ENCODE peak calls at places on chromosome X, in eight cellular contexts. Q, D, W, G, X, H, P and M are unnamed samples.
A peak's percentile ranks its signal among the peaks of the same experiment; 100 is the strongest.

GRCh38 chrX:46713672-46714487 is 45.0 kb downstream of the SLC9A7 start:
- DNase-seq in Q (peak; percentile 35), X (no peak), G (no peak), W (no peak), D (no peak), P (no peak), H (no peak), M (no peak)

GRCh38 chrX:40227111-40227510 is 129.4 kb upstream of the BCOR start:
- DNase-seq in H (no peak), X (no peak), G (no peak), P (no peak), D (no peak), W (no peak), Q (no peak), M (no peak)

GRCh38 chrX:80004458-80004857 is 10.1 kb upstream of the TBX22 start:
- DNase-seq in X (no peak), H (no peak), Q (no peak), W (no peak), D (no peak), G (no peak), P (no peak), M (no peak)

GRCh38 chrX:1210844-1211243 is 1.6 kb downstream of the CRLF2 start:
- DNase-seq in H (no peak), X (no peak), W (no peak), G (no peak), P (no peak), D (no peak), Q (no peak), M (no peak)

GRCh38 chrX:79130857-79131256 is 13.6 kb upstream of the GPR174 start:
- DNase-seq in W (no peak), G (no peak), Q (no peak), D (no peak), X (no peak), P (no peak), H (no peak), M (no peak)

GRCh38 chrX:110852180-110852579 is 56.6 kb upstream of the CHRDL1 start:
- DNase-seq in X (no peak), H (no peak), G (no peak), D (peak; percentile 20), P (no peak), Q (peak; percentile 49), W (no peak), M (no peak)

GRCh38 chrX:124010157-124010556 is 48.7 kb downstream of the STAG2 start:
- DNase-seq in X (no peak), Q (peak; percentile 64), W (no peak), G (no peak), P (no peak), D (peak; percentile 52), H (no peak), M (no peak)

GRCh38 chrX:85309717-85310116 is 65.9 kb downstream of the ZNF711 start:
- DNase-seq in D (no peak), H (no peak), G (no peak), X (peak; percentile 0), Q (no peak), W (no peak), P (no peak), M (no peak)

GRCh38 chrX:130418066-130418465 is 16.3 kb downstream of the RBMX2 start:
- DNase-seq in Q (no peak), W (no peak), D (no peak), X (no peak), G (no peak), H (no peak), P (no peak), M (no peak)

GRCh38 chrX:114127411-114128025 is 456.4 kb upstream of the HTR2C start:
- DNase-seq in W (no peak), D (no peak), Q (no peak), H (no peak), X (no peak), P (no peak), G (no peak), M (no peak)

GRCh38 chrX:19955306-19955705 is 35.6 kb downstream of the BCLAF3 start:
- DNase-seq in P (no peak), D (no peak), Q (peak; percentile 9), H (no peak), W (no peak), X (no peak), G (no peak), M (no peak)

GRCh38 chrX:95721011-95721410 is 963.6 kb upstream of the DIAPH2 start:
- DNase-seq in G (no peak), Q (no peak), X (no peak), P (no peak), D (no peak), W (no peak), H (no peak), M (no peak)

GRCh38 chrX:54444752-54445151 is 4.5 kb downstream of the TSR2 start:
- DNase-seq in H (no peak), P (no peak), G (no peak), Q (no peak), W (no peak), X (no peak), D (no peak), M (no peak)

GRCh38 chrX:39965051-39965573 is 132.6 kb downstream of the BCOR start:
- DNase-seq in Q (no peak), G (no peak), D (no peak), X (no peak), P (no peak), H (no peak), W (no peak), M (no peak)

GRCh38 chrX:50799531-50799961 is 14.4 kb downstream of the SHROOM4 start:
- DNase-seq in Q (peak; percentile 54), D (no peak), X (no peak), P (no peak), H (peak; percentile 16), W (no peak), G (no peak), M (no peak)

GRCh38 chrX:133405498-133406180 is 9.7 kb downstream of the GPC4 start:
- DNase-seq in G (no peak), H (no peak), P (no peak), X (no peak), D (no peak), Q (peak; percentile 26), W (no peak), M (no peak)

GRCh38 chrX:74924449-74925209 is 623 bp downstream of the NEXMIF start:
- DNase-seq in X (peak; percentile 0), P (peak; percentile 55), D (no peak), W (no peak), H (peak; percentile 31), G (peak; percentile 17), Q (peak; percentile 18), M (peak; percentile 16)

GRCh38 chrX:17160971-17161370 is 214.0 kb upstream of the NHS start:
- DNase-seq in P (no peak), H (no peak), Q (no peak), X (no peak), W (no peak), G (no peak), D (peak; percentile 38), M (no peak)

GRCh38 chrX:24676403-24677024 is 17.2 kb upstream of the POLA1 start:
- DNase-seq in G (no peak), H (no peak), P (no peak), X (no peak), D (peak; percentile 30), Q (peak; percentile 61), W (no peak), M (no peak)

GRCh38 chrX:50161143-50161542 is 39.7 kb downstream of the AKAP4 start:
- DNase-seq in W (no peak), X (no peak), P (no peak), H (no peak), Q (peak; percentile 4), D (peak; percentile 3), G (no peak), M (no peak)

DNA sequence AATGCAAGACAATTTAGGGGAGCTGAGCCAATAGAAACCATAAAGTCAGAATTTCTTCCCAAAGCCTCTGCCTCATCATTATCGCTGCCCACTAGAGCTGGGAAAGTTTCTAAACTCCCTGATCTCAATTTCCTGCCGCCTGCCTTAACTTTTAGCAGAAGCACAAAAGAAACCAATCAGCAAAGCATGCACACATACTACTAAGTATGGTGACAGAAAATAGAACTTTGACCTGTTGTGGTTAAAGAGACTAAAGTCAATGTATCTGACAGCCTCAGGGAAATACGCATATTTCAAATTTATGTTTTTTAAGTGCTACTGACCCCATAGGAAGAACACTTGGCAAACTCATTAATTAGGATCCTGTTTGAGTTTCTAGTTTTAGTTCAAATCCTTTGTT is 10.1 kb downstream of the STK26 start:
- DNase-seq in D (no peak), G (no peak), Q (no peak), X (peak; percentile 9), H (no peak), W (no peak), P (no peak), M (no peak)
- H3K4me3 ChIP-seq in D (no peak overlapping the region), G (no peak overlapping the region), Q (no peak overlapping the region), X (no peak overlapping the region), H (no peak overlapping the region), W (no peak overlapping the region), P (no peak overlapping the region), M (no peak overlapping the region)

DNA sequence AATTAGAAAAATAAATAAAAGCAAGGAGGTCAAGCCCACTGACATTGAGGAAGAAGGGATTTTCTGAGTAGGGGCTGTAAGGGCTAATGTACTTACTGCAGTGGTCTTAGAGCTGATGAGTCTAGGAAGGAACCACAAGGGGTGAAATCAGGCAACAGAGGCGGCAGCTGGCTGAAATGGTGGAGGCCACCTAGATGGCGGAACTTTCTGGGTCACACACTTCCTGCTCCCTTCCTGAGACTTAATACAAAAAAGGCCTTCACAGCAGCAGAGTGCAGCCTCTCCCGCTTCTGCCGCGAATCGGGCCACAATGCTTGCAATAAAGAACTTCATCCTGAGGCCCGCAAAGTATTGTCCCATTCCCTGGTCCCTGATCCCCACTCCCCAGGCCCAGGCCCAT is 15.4 kb downstream of the SNX12 start:
- DNase-seq in W (no peak), H (no peak), P (no peak), X (no peak), Q (no peak), G (no peak), D (no peak), M (no peak)
- H3K4me3 ChIP-seq in W (no peak overlapping the region), H (peak overlapping the region; percentile 49), P (no peak overlapping the region), X (no peak overlapping the region), Q (no peak overlapping the region), G (peak overlapping the region; percentile 45), D (no peak overlapping the region), M (no peak overlapping the region)

GRCh38 chrX:131763674-131764073 is 219.8 kb downstream of the OR13H1 start:
- DNase-seq in P (no peak), W (peak; percentile 83), H (peak; percentile 69), G (no peak), Q (peak; percentile 61), D (peak; percentile 57), X (no peak), M (no peak)
- H3K4me3 ChIP-seq in P (no peak overlapping the region), W (peak overlapping the region; percentile 51), H (no peak overlapping the region), G (peak overlapping the region; percentile 54), Q (peak overlapping the region; percentile 71), D (no peak overlapping the region), X (peak overlapping the region; percentile 27), M (no peak overlapping the region)

DNA sequence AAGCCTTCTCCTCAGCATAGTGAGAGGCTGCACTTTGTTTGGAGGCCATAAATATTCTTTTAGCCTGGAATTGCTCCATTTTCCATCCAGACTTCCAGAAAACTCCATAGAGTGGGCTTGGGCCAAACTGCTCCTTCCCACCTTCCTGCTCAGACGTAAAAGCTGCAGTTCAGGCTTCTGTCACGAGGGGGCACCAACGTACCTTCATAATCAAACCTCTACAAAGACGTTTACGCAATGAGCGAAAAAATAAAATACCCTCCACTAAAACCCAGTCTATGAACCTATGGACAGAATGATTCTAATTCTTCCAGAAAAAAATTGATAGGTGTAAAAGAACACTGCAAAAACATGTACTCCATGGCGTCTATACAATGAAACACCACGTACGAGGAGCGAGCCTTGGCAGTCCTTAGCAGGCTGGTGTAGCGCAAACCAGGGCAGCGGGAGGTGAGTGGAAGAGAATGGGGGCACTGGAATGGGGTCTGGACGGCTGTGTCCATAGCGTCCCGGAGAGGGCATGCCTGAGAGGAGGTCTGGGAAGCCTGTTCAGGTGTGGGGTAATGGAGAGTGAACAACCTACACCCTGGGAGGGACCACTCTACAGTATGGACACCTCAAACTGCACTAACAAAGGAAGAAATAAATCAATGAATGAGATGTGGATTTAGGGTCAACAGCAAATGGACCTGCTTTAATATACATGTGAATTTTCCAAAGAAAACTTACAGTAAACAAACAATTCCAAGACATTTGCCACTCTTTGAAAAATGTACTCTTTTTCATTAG is 14.3 kb upstream of the RAB40A start:
- DNase-seq in D (peak; percentile 83), W (no peak), H (peak; percentile 69), Q (peak; percentile 83), P (peak; percentile 55), X (peak; percentile 57), G (peak; percentile 67), M (peak; percentile 78)
- H3K4me3 ChIP-seq in D (peak overlapping the region; percentile 62), W (no peak overlapping the region), H (peak overlapping the region; percentile 62), Q (peak overlapping the region; percentile 76), P (no peak overlapping the region), X (no peak overlapping the region), G (peak overlapping the region; percentile 38), M (peak overlapping the region; percentile 4)